ENCODE peak calls at places on chromosome 19, in four cellular contexts. One of them, this sample, is unnamed.

GRCh38 chr19:55345818-55346724 is 6.4 kb downstream of the KMT5C start:
- DNase-seq in germinal center: no peak
- DNase-seq in A549: no peak
- DNase-seq in amniotic stem cell: no peak
- DNase-seq in this sample: no peak

GRCh38 chr19:48210005-48210404 is 39.5 kb downstream of the ZSWIM9 start:
- DNase-seq in germinal center: no peak
- DNase-seq in A549: no peak
- DNase-seq in amniotic stem cell: no peak
- DNase-seq in this sample: no peak

GRCh38 chr19:33292595-33293254 is 9.6 kb downstream of the CEBPA start:
- DNase-seq in germinal center: no peak
- DNase-seq in A549: no peak
- DNase-seq in amniotic stem cell: no peak
- DNase-seq in this sample: no peak

GRCh38 chr19:28341810-28342350 is 871.1 kb downstream of the UQCRFS1 start:
- DNase-seq in germinal center: no peak
- DNase-seq in A549: no peak
- DNase-seq in amniotic stem cell: no peak
- DNase-seq in this sample: no peak

GRCh38 chr19:16756649-16757048 is 37.0 kb downstream of the NWD1 start:
- DNase-seq in germinal center: no peak
- DNase-seq in A549: no peak
- DNase-seq in amniotic stem cell: no peak
- DNase-seq in this sample: no peak

GRCh38 chr19:56725829-56726424 is 54.4 kb upstream of the ZNF835 start:
- DNase-seq in germinal center: no peak
- DNase-seq in A549: no peak
- DNase-seq in amniotic stem cell: no peak
- DNase-seq in this sample: no peak

GRCh38 chr19:6020166-6020967 is 42.4 kb upstream of the RANBP3 start:
- DNase-seq in germinal center: no peak
- DNase-seq in A549: no peak
- DNase-seq in amniotic stem cell: no peak
- DNase-seq in this sample: no peak

GRCh38 chr19:33227242-33227650 is 1.6 kb upstream of the SLC7A10 start:
- DNase-seq in germinal center: no peak
- DNase-seq in A549: no peak
- DNase-seq in amniotic stem cell: no peak
- DNase-seq in this sample: no peak

GRCh38 chr19:18057557-18057956 is 29.2 kb downstream of the IL12RB1 start:
- DNase-seq in germinal center: no peak
- DNase-seq in A549: no peak
- DNase-seq in amniotic stem cell: no peak
- DNase-seq in this sample: no peak

GRCh38 chr19:35986664-35987570 is 8.1 kb upstream of the SDHAF1 start:
- DNase-seq in germinal center: peak
- DNase-seq in A549: peak
- DNase-seq in amniotic stem cell: no peak
- DNase-seq in this sample: no peak

GRCh38 chr19:33303791-33304759 is 1.7 kb upstream of the CEBPA start:
- DNase-seq in germinal center: no peak
- DNase-seq in A549: no peak
- DNase-seq in amniotic stem cell: no peak
- DNase-seq in this sample: no peak

GRCh38 chr19:57903298-57904174 is 12.9 kb downstream of the ZNF417 start:
- DNase-seq in germinal center: peak
- DNase-seq in A549: peak
- DNase-seq in amniotic stem cell: peak
- DNase-seq in this sample: no peak

GRCh38 chr19:54724644-54725043 is 402 bp downstream of the KIR3DL3 start:
- DNase-seq in germinal center: no peak
- DNase-seq in A549: no peak
- DNase-seq in amniotic stem cell: no peak
- DNase-seq in this sample: no peak

GRCh38 chr19:29560313-29561075 is 34.7 kb downstream of the VSTM2B start:
- DNase-seq in germinal center: no peak
- DNase-seq in A549: no peak
- DNase-seq in amniotic stem cell: no peak
- DNase-seq in this sample: no peak

GRCh38 chr19:29927944-29928669 is 13.9 kb upstream of the URI1 start:
- DNase-seq in germinal center: no peak
- DNase-seq in A549: no peak
- DNase-seq in amniotic stem cell: no peak
- DNase-seq in this sample: no peak

GRCh38 chr19:53541971-53542370 is 4.0 kb downstream of the ZNF331 start:
- DNase-seq in germinal center: no peak
- DNase-seq in A549: no peak
- DNase-seq in amniotic stem cell: no peak
- DNase-seq in this sample: no peak

GRCh38 chr19:35279374-35279773 is 3.0 kb upstream of the HAMP start:
- DNase-seq in germinal center: no peak
- DNase-seq in A549: no peak
- DNase-seq in amniotic stem cell: no peak
- DNase-seq in this sample: no peak

GRCh38 chr19:1170938-1171754 is 2.9 kb downstream of the SBNO2 start:
- DNase-seq in germinal center: no peak
- DNase-seq in A549: no peak
- DNase-seq in amniotic stem cell: no peak
- DNase-seq in this sample: no peak

GRCh38 chr19:51735759-51736449 is 12.1 kb upstream of the HAS1 start:
- DNase-seq in germinal center: no peak
- DNase-seq in A549: no peak
- DNase-seq in amniotic stem cell: no peak
- DNase-seq in this sample: no peak

GRCh38 chr19:19033426-19034203 is at the start of the genes ARMC6 and SUGP2:
- DNase-seq in germinal center: peak
- DNase-seq in A549: peak
- DNase-seq in amniotic stem cell: peak
- DNase-seq in this sample: no peak

GRCh38 chr19:7506385-7507328 is 9.2 kb upstream of the ZNF358 start:
- DNase-seq in germinal center: peak
- DNase-seq in A549: peak
- DNase-seq in amniotic stem cell: no peak
- DNase-seq in this sample: no peak

GRCh38 chr19:19062454-19063182 is 1.2 kb upstream of the SLC25A42 start:
- DNase-seq in germinal center: no peak
- DNase-seq in A549: peak
- DNase-seq in amniotic stem cell: no peak
- DNase-seq in this sample: no peak

GRCh38 chr19:10998045-10998533 is 37.3 kb downstream of the SMARCA4 start:
- DNase-seq in germinal center: no peak
- DNase-seq in A549: no peak
- DNase-seq in amniotic stem cell: no peak
- DNase-seq in this sample: no peak

GRCh38 chr19:43782689-43783231 is 2.0 kb upstream of the KCNN4 start:
- DNase-seq in germinal center: no peak
- DNase-seq in A549: no peak
- DNase-seq in amniotic stem cell: no peak
- DNase-seq in this sample: no peak

GRCh38 chr19:1261863-1262686 is 7.1 kb upstream of the CIRBP start:
- DNase-seq in germinal center: no peak
- DNase-seq in A549: peak
- DNase-seq in amniotic stem cell: no peak
- DNase-seq in this sample: no peak

GRCh38 chr19:4635763-4636135 is 3.6 kb upstream of the TNFAIP8L1 start:
- DNase-seq in germinal center: no peak
- DNase-seq in A549: no peak
- DNase-seq in amniotic stem cell: no peak
- DNase-seq in this sample: no peak

GRCh38 chr19:294341-294818 is 3.2 kb upstream of the PLPP2 start:
- DNase-seq in germinal center: no peak
- DNase-seq in A549: no peak
- DNase-seq in amniotic stem cell: no peak
- DNase-seq in this sample: no peak

GRCh38 chr19:36489920-36490415 is 607 bp upstream of the ZNF566 start:
- DNase-seq in germinal center: peak
- DNase-seq in A549: peak
- DNase-seq in amniotic stem cell: no peak
- DNase-seq in this sample: peak

GRCh38 chr19:53908106-53908932 is 759 bp upstream of the CACNG7 start:
- DNase-seq in germinal center: peak
- DNase-seq in A549: peak
- DNase-seq in amniotic stem cell: no peak
- DNase-seq in this sample: no peak

GRCh38 chr19:4445963-4446668 is 11.5 kb downstream of the UBXN6 start:
- DNase-seq in germinal center: no peak
- DNase-seq in A549: no peak
- DNase-seq in amniotic stem cell: no peak
- DNase-seq in this sample: no peak

GRCh38 chr19:19539738-19540703 is 2.0 kb downstream of the CILP2 start:
- DNase-seq in germinal center: peak
- DNase-seq in A549: no peak
- DNase-seq in amniotic stem cell: no peak
- DNase-seq in this sample: no peak

This sample was measured in glomerular endothelial cell.